ENCODE peak calls at places on chromosomes 6 and 20, in six cellular contexts. O is astrocyte of the spinal cord; N is stimulated activated CD4-positive, alpha-beta T cell treated with anti-CD3 and anti-CD28 coated beads, Interleukin-2, amount 100 ng/mL, for 48 hours; J is mammary epithelial cell; I is LHCN-M2; E is activated CD4-positive, alpha-beta T cell treated with anti-CD3 and anti-CD28 coated beads, Interleukin-2, amount 50 U/mL, for 24 hours. Y is an unnamed sample.

GRCh38 chr6:47245745-47246371 is 63.8 kb downstream of the TNFRSF21 start:
- DNase-seq in O (no peak), N (no peak), J (no peak), I (peak; percentile 31), E (no peak), Y (peak; percentile 26)

GRCh38 chr6:3789018-3789895 is 37.7 kb upstream of the PXDC1 start:
- DNase-seq in O (peak; percentile 62), N (no peak), J (peak; percentile 37), I (no peak), E (no peak), Y (no peak)

GRCh38 chr6:26022166-26022510 is 59.5 kb downstream of the TRIM38 start:
- DNase-seq in O (peak; percentile 87), N (no peak), J (peak; percentile 31), I (peak; percentile 70), E (no peak), Y (peak; percentile 92)

GRCh38 chr20:47032969-47033578 is 138.4 kb downstream of the EYA2 start:
- DNase-seq in O (no peak), N (no peak), J (no peak), I (peak; percentile 6), E (no peak), Y (no peak)

GRCh38 chr6:104955927-104956662 is 812 bp upstream of the LIN28B start:
- DNase-seq in O (no peak), N (no peak), J (no peak), I (no peak), E (no peak), Y (no peak)

GRCh38 chr6:38508894-38509293 is 130.8 kb downstream of the BTBD9 start:
- DNase-seq in O (peak; percentile 51), N (no peak), J (no peak), I (peak; percentile 71), E (no peak), Y (no peak)

GRCh38 chr6:134402372-134402984 is 84.6 kb upstream of the SGK1 start:
- DNase-seq in O (no peak), N (no peak), J (no peak), I (no peak), E (no peak), Y (no peak)

GRCh38 chr6:148776321-148776966 is 29.6 kb downstream of the UST start:
- DNase-seq in O (peak; percentile 78), N (no peak), J (peak; percentile 84), I (peak; percentile 60), E (no peak), Y (no peak)

GRCh38 chr6:128822271-128822670 is 60.7 kb upstream of the LAMA2 start:
- DNase-seq in O (peak; percentile 58), N (no peak), J (no peak), I (peak; percentile 33), E (no peak), Y (no peak)

GRCh38 chr6:8108031-8108660 is 5.8 kb upstream of the EEF1E1 start:
- DNase-seq in O (peak; percentile 92), N (no peak), J (peak; percentile 89), I (peak; percentile 89), E (no peak), Y (peak; percentile 93)

GRCh38 chr6:129279343-129280104 is 396.6 kb downstream of the LAMA2 start:
- DNase-seq in O (no peak), N (no peak), J (no peak), I (no peak), E (no peak), Y (no peak)

GRCh38 chr20:35360033-35360432 is 51.7 kb downstream of the UQCC1 start:
- DNase-seq in O (no peak), N (no peak), J (peak; percentile 52), I (no peak), E (no peak), Y (no peak)

GRCh38 chr20:63377256-63378114 is 16.3 kb upstream of the CHRNA4 start:
- DNase-seq in O (no peak), N (no peak), J (no peak), I (peak; percentile 4), E (no peak), Y (no peak)

GRCh38 chr6:88843040-88843439 is 120.4 kb downstream of the RNGTT start:
- DNase-seq in O (peak; percentile 66), N (no peak), J (no peak), I (peak; percentile 59), E (no peak), Y (no peak)

GRCh38 chr20:19729672-19730071 is 28.4 kb upstream of the RIN2 start:
- DNase-seq in O (no peak), N (no peak), J (no peak), I (no peak), E (no peak), Y (no peak)

GRCh38 chr6:79607000-79607399 is 24.1 kb upstream of the SH3BGRL2 start:
- DNase-seq in O (peak; percentile 80), N (no peak), J (no peak), I (peak; percentile 23), E (no peak), Y (no peak)

GRCh38 chr6:113406051-113406695 is 451.0 kb upstream of the MARCKS start:
- DNase-seq in O (no peak), N (no peak), J (no peak), I (no peak), E (no peak), Y (no peak)

GRCh38 chr20:24770628-24771556 is 178.2 kb upstream of the CST7 start:
- DNase-seq in O (no peak), N (no peak), J (no peak), I (no peak), E (no peak), Y (no peak)

GRCh38 chr20:50788045-50788867 is 6.6 kb upstream of the BCAS4 start:
- DNase-seq in O (peak; percentile 57), N (no peak), J (peak; percentile 62), I (peak; percentile 69), E (no peak), Y (peak; percentile 25)

Y was measured in dermis blood vessel endothelial cell.